ENCODE peak calls at places on chromosomes 2 and 18, in ten cellular contexts. B, C, N, L, S, F, Y, Q, H and I are unnamed samples. For H3K4me1, the result is how much of the 10 kb centered on the place peaks cover.

GRCh38 chr2:85269959-85270358 is 57.8 kb downstream of the TGOLN2 start:
- DNase-seq in F (peak), H (peak), Q (no peak), N (peak), C (no peak), Y (peak), S (no peak), L (no peak), B (peak), I (no peak)

GRCh38 chr2:144414324-144414845 is 105.5 kb downstream of the ZEB2 start:
- DNase-seq in N (no peak), S (no peak), L (no peak), B (no peak), F (peak), Q (no peak), C (no peak), Y (peak), H (no peak), I (no peak)

GRCh38 chr2:130776550-130776949 is 21.2 kb downstream of the AMER3 start:
- DNase-seq in Y (no peak), F (no peak), S (no peak), B (no peak), H (no peak), L (no peak), Q (no peak), N (peak), C (no peak), I (peak)

GRCh38 chr2:25808006-25808383 is 70.3 kb downstream of the ASXL2 start:
- DNase-seq in S (no peak), B (no peak), F (peak), Q (no peak), L (no peak), H (no peak), Y (peak), N (no peak), C (no peak), I (no peak)

GRCh38 chr2:188517549-188518255 is 226.0 kb downstream of the GULP1 start:
- DNase-seq in L (no peak), N (peak), H (no peak), S (no peak), F (no peak), C (no peak), Y (no peak), B (no peak), Q (no peak), I (no peak)

GRCh38 chr2:16100006-16100405 is 159.7 kb downstream of the MYCN start:
- DNase-seq in Q (no peak), H (no peak), N (peak), F (no peak), Y (no peak), S (no peak), C (no peak), B (peak), L (no peak), I (no peak)

GRCh38 chr18:63553117-63553516 is 10.9 kb downstream of the SERPINB12 start:
- DNase-seq in L (no peak), C (no peak), F (peak), Q (no peak), S (peak), Y (peak), N (no peak), H (no peak), B (no peak), I (no peak)

GRCh38 chr2:172090947-172091625 is 5.8 kb downstream of the DLX1 start:
- DNase-seq in L (no peak), Y (no peak), N (peak), Q (no peak), S (no peak), C (peak), B (no peak), F (no peak), H (no peak), I (no peak)

GRCh38 chr2:36461039-36461681 is 105.6 kb downstream of the CRIM1 start:
- DNase-seq in S (no peak), Q (no peak), C (peak), Y (peak), H (no peak), L (no peak), B (peak), N (peak), F (peak), I (peak)

DNA sequence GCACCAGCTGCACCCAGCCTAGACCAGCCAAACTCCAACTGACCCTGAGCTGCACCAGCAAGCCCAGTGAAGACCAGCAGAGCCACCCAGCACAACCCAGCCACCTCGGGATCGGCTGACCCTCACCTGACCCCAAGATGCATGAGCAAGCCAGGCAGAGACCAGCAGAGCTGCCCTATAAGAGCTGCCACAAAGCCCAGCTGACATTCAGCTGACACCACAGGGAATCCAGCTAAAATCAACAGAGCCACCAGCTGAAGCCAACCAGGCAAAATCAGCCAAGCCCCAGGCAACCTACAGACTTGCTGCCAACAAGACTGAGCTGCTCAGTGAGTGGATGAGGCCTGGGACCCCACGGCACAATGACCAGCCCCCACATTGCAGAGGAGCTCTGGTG is 54.6 kb downstream of the CYP27C1 start:
- DNase-seq in C (no peak), H (no peak), L (no peak), S (no peak), Y (no peak), F (no peak), N (no peak), Q (no peak), B (no peak), I (peak)
- H3K4me1 ChIP-seq in C (under half), H (under half), L (under half), S (under half), Y (under half), F (under half), N (under half), Q (under half), B (under half), I (under half)

GRCh38 chr2:64932327-64933216 is 56.6 kb upstream of the SLC1A4 start:
- DNase-seq in Y (no peak), F (no peak), N (no peak), C (no peak), Q (no peak), L (no peak), B (no peak), H (no peak), S (no peak), I (no peak)
- H3K4me1 ChIP-seq in Y (under half), F (under half), N (under half), C (under half), Q (under half), L (under half), B (under half), H (under half), S (under half), I (under half)

GRCh38 chr2:95024306-95024880 is 1.1 kb upstream of the MAL start:
- DNase-seq in Q (no peak), F (no peak), H (peak), S (no peak), L (no peak), C (no peak), Y (no peak), N (no peak), B (no peak), I (no peak)
- H3K4me1 ChIP-seq in Q (under half), F (under half), H (under half), S (under half), L (half or more), C (under half), Y (under half), N (under half), B (under half), I (under half)

GRCh38 chr2:105808418-105809098 is 63.8 kb downstream of the NCK2 start:
- DNase-seq in F (no peak), L (no peak), Q (no peak), H (no peak), Y (no peak), S (no peak), C (no peak), B (no peak), N (no peak), I (no peak)
- H3K4me1 ChIP-seq in F (under half), L (half or more), Q (under half), H (under half), Y (under half), S (under half), C (under half), B (under half), N (under half), I (half or more)

DNA sequence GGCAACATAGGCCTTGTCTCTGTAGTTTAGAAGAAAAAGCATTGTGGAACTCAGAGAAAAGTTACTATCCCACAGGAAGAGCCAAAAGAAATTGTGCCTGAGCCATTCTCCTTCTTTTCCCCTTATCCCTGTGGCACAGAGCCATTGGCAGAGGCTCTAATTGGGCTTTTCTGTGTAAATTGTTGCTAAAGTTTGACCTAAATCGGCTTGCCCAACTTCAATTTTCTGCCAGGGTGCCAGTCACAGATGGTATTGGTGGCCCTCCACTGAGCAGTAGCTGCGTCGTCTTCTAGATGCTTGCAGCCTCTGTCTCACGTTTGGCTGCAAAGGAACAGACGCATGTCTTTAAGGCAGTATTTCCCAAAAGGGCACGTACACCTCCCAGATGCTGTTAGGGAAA is 30.3 kb downstream of the ZNF532 start:
- DNase-seq in B (no peak), L (no peak), H (no peak), N (no peak), Q (no peak), Y (no peak), F (no peak), S (no peak), C (no peak), I (no peak)
- H3K4me1 ChIP-seq in B (under half), L (under half), H (under half), N (under half), Q (half or more), Y (under half), F (under half), S (under half), C (under half), I (under half)